ENCODE peak calls at places on chromosomes 3 and 15, in eight cellular contexts. One of them, this sample, is unnamed. For H3K4me1, the result is how much of the 10 kb centered on the place peaks cover.

GRCh38 chr3:105365536-105366301 is 990 bp upstream of the ALCAM start:
- DNase-seq in neural progenitor cell: peak
- DNase-seq in OCI-LY7: peak
- DNase-seq in suprapubic skin: peak
- DNase-seq in tibial artery: no peak
- DNase-seq in Peyer's patch: peak
- DNase-seq in adrenal gland: no peak
- DNase-seq in IMR-90: peak
- DNase-seq in this sample: no peak

GRCh38 chr3:160739079-160739478 is 17.0 kb upstream of the PPM1L start:
- DNase-seq in neural progenitor cell: no peak
- DNase-seq in OCI-LY7: no peak
- DNase-seq in suprapubic skin: no peak
- DNase-seq in tibial artery: peak
- DNase-seq in Peyer's patch: no peak
- DNase-seq in adrenal gland: peak
- DNase-seq in IMR-90: no peak
- DNase-seq in this sample: no peak

GRCh38 chr3:53009826-53010539 is 35.9 kb downstream of the SFMBT1 start:
- DNase-seq in neural progenitor cell: peak
- DNase-seq in OCI-LY7: peak
- DNase-seq in suprapubic skin: no peak
- DNase-seq in tibial artery: no peak
- DNase-seq in Peyer's patch: no peak
- DNase-seq in adrenal gland: no peak
- DNase-seq in IMR-90: no peak
- DNase-seq in this sample: no peak

GRCh38 chr3:15860014-15860934 is 62.5 kb upstream of the ANKRD28 start:
- DNase-seq in neural progenitor cell: peak
- DNase-seq in OCI-LY7: peak
- DNase-seq in suprapubic skin: peak
- DNase-seq in tibial artery: peak
- DNase-seq in Peyer's patch: peak
- DNase-seq in adrenal gland: peak
- DNase-seq in IMR-90: peak
- DNase-seq in this sample: peak

GRCh38 chr3:6228958-6229683 is 631.8 kb upstream of the GRM7 start:
- DNase-seq in neural progenitor cell: no peak
- DNase-seq in OCI-LY7: no peak
- DNase-seq in suprapubic skin: no peak
- DNase-seq in tibial artery: no peak
- DNase-seq in Peyer's patch: no peak
- DNase-seq in adrenal gland: no peak
- DNase-seq in IMR-90: no peak
- DNase-seq in this sample: no peak

GRCh38 chr3:45826321-45826720 is 15.6 kb downstream of the LZTFL1 start:
- DNase-seq in neural progenitor cell: no peak
- DNase-seq in OCI-LY7: no peak
- DNase-seq in suprapubic skin: no peak
- DNase-seq in tibial artery: no peak
- DNase-seq in Peyer's patch: no peak
- DNase-seq in adrenal gland: no peak
- DNase-seq in IMR-90: no peak
- DNase-seq in this sample: no peak

GRCh38 chr3:151156618-151157216 is 46.3 kb downstream of the GPR171 start:
- DNase-seq in neural progenitor cell: peak
- DNase-seq in OCI-LY7: peak
- DNase-seq in suprapubic skin: no peak
- DNase-seq in tibial artery: no peak
- DNase-seq in Peyer's patch: no peak
- DNase-seq in adrenal gland: peak
- DNase-seq in IMR-90: peak
- DNase-seq in this sample: no peak

GRCh38 chr3:51921081-51921578 is 18.0 kb upstream of the IQCF1 start:
- DNase-seq in neural progenitor cell: no peak
- DNase-seq in OCI-LY7: no peak
- DNase-seq in suprapubic skin: no peak
- DNase-seq in tibial artery: no peak
- DNase-seq in Peyer's patch: no peak
- DNase-seq in adrenal gland: no peak
- DNase-seq in IMR-90: no peak
- DNase-seq in this sample: no peak

GRCh38 chr3:48397767-48398681 is 26.0 kb downstream of the FBXW12 start:
- DNase-seq in neural progenitor cell: no peak
- DNase-seq in OCI-LY7: no peak
- DNase-seq in suprapubic skin: no peak
- DNase-seq in tibial artery: no peak
- DNase-seq in Peyer's patch: no peak
- DNase-seq in adrenal gland: no peak
- DNase-seq in IMR-90: no peak
- DNase-seq in this sample: no peak

DNA sequence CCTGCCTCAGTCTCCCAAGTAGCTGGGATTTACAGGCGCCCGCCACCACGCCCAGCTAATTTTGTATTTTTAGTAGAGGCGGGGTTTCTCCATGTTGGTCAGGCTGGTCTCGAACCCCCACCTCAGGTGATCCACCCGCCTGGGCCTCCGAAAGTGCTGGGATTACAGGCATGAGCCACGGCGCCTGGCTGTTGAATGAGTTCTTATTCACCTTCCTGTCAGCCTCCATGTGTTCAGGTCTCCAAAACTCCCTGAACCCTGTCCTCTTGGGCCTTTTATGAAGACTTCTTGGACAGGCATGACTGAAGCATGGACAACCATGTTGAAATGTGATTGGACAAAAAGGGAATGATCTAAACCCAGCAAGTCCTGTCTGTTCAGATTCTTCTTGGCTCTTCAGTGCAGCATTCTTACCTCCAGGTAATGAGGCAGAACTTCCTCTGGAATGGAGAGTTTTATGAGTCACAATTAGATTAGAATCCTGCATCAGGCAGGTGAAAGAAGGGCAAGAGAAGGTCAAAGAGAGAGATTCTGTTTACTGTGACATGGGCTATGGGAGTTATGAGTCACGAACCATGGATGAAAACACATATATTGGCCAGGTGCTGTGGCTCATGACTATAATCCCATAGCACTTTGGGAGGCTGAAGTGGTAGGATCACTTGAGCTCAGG is 23.1 kb upstream of the EIF4A2 start:
- DNase-seq in neural progenitor cell: no peak
- DNase-seq in OCI-LY7: no peak
- DNase-seq in suprapubic skin: no peak
- DNase-seq in tibial artery: no peak
- DNase-seq in Peyer's patch: no peak
- DNase-seq in adrenal gland: no peak
- DNase-seq in IMR-90: no peak
- DNase-seq in this sample: no peak
- H3K27ac ChIP-seq in neural progenitor cell: no peak
- H3K27ac ChIP-seq in OCI-LY7: no peak
- H3K27ac ChIP-seq in suprapubic skin: no peak
- H3K27ac ChIP-seq in tibial artery: no peak
- H3K27ac ChIP-seq in Peyer's patch: no peak
- H3K27ac ChIP-seq in adrenal gland: no peak
- H3K27ac ChIP-seq in IMR-90: no peak
- H3K27ac ChIP-seq in this sample: peak

DNA sequence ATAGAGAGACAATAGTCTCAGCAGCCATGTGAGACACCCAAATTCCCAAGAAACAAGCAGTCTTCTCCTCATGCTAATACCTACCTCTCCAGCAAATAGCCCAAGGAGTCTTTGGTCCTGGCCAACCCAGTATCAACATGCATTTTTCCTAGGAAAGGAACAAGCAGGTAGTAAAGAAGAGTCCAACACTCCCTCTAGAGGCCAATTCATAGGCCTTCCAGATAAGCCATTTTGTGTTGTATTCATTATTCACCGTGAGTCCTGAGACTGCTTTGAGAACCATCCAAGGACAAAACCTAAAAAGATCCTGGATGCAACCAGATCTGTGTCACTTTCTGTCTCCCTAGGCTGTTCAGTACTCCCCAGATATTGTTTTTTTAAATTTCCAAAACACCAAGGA is 63.6 kb upstream of the SNTN start:
- DNase-seq in neural progenitor cell: no peak
- DNase-seq in OCI-LY7: no peak
- DNase-seq in suprapubic skin: no peak
- DNase-seq in tibial artery: no peak
- DNase-seq in Peyer's patch: no peak
- DNase-seq in adrenal gland: no peak
- DNase-seq in IMR-90: no peak
- DNase-seq in this sample: no peak
- TF ChIP-seq CTCF in neural progenitor cell: no peak
- TF ChIP-seq CTCF in OCI-LY7: peak
- TF ChIP-seq CTCF in suprapubic skin: no peak
- TF ChIP-seq CTCF in tibial artery: no peak
- TF ChIP-seq CTCF in Peyer's patch: no peak
- TF ChIP-seq CTCF in adrenal gland: no peak
- TF ChIP-seq CTCF in IMR-90: no peak
- TF ChIP-seq CTCF in this sample: no peak

GRCh38 chr15:78932216-78932808 is 12.5 kb downstream of the CTSH start:
- DNase-seq in neural progenitor cell: no peak
- DNase-seq in OCI-LY7: no peak
- DNase-seq in suprapubic skin: no peak
- DNase-seq in tibial artery: no peak
- DNase-seq in Peyer's patch: no peak
- DNase-seq in adrenal gland: no peak
- DNase-seq in IMR-90: no peak
- DNase-seq in this sample: no peak
- H3K4me1 ChIP-seq in neural progenitor cell: under half
- H3K4me1 ChIP-seq in OCI-LY7: under half
- H3K4me1 ChIP-seq in suprapubic skin: under half
- H3K4me1 ChIP-seq in tibial artery: half or more
- H3K4me1 ChIP-seq in Peyer's patch: under half
- H3K4me1 ChIP-seq in adrenal gland: under half
- H3K4me1 ChIP-seq in IMR-90: under half
- H3K4me1 ChIP-seq in this sample: under half

GRCh38 chr15:75008249-75009017 is 13.1 kb downstream of the SCAMP5 start:
- DNase-seq in neural progenitor cell: no peak
- DNase-seq in OCI-LY7: peak
- DNase-seq in suprapubic skin: no peak
- DNase-seq in tibial artery: no peak
- DNase-seq in Peyer's patch: no peak
- DNase-seq in adrenal gland: no peak
- DNase-seq in IMR-90: no peak
- DNase-seq in this sample: no peak
- H3K27ac ChIP-seq in neural progenitor cell: no peak
- H3K27ac ChIP-seq in OCI-LY7: peak
- H3K27ac ChIP-seq in suprapubic skin: no peak
- H3K27ac ChIP-seq in tibial artery: no peak
- H3K27ac ChIP-seq in Peyer's patch: no peak
- H3K27ac ChIP-seq in adrenal gland: no peak
- H3K27ac ChIP-seq in IMR-90: no peak
- H3K27ac ChIP-seq in this sample: no peak

GRCh38 chr3:9808345-9809037 is 1.6 kb upstream of the TTLL3 start:
- DNase-seq in neural progenitor cell: peak
- DNase-seq in OCI-LY7: peak
- DNase-seq in suprapubic skin: no peak
- DNase-seq in tibial artery: no peak
- DNase-seq in Peyer's patch: peak
- DNase-seq in adrenal gland: no peak
- DNase-seq in IMR-90: peak
- DNase-seq in this sample: no peak
- TF ChIP-seq CTCF in neural progenitor cell: peak
- TF ChIP-seq CTCF in OCI-LY7: peak
- TF ChIP-seq CTCF in suprapubic skin: no peak
- TF ChIP-seq CTCF in tibial artery: no peak
- TF ChIP-seq CTCF in Peyer's patch: no peak
- TF ChIP-seq CTCF in adrenal gland: no peak
- TF ChIP-seq CTCF in IMR-90: peak
- TF ChIP-seq CTCF in this sample: peak

GRCh38 chr3:127784283-127784682 is 38.0 kb downstream of the MGLL start:
- DNase-seq in neural progenitor cell: no peak
- DNase-seq in OCI-LY7: no peak
- DNase-seq in suprapubic skin: no peak
- DNase-seq in tibial artery: no peak
- DNase-seq in Peyer's patch: no peak
- DNase-seq in adrenal gland: no peak
- DNase-seq in IMR-90: no peak
- DNase-seq in this sample: peak
- H3K4me1 ChIP-seq in neural progenitor cell: under half
- H3K4me1 ChIP-seq in OCI-LY7: under half
- H3K4me1 ChIP-seq in suprapubic skin: half or more
- H3K4me1 ChIP-seq in tibial artery: half or more
- H3K4me1 ChIP-seq in Peyer's patch: half or more
- H3K4me1 ChIP-seq in adrenal gland: under half
- H3K4me1 ChIP-seq in IMR-90: under half
- H3K4me1 ChIP-seq in this sample: under half

DNA sequence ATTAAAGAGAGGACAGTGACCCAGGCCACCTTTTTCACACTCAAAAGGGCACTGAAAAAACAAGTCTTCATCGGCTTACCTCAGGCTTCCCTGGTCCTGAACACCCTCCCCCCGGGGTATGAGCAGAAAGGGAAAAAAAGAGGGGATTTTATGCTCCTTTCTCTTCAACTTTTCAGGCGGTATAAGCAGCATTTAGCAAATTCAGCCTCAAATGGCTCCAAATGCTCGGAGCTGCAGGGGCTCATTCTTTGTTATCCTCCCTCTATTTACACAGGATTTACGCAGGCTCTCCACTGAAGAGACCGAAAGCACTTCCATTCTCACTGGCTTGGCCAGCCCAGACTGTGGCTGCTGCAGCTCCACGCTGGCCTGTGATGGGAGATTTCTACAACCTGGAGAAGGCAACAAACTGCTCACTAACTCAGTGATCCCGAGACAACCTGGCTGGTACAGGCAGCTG is 54.5 kb downstream of the MEIS2 start:
- DNase-seq in neural progenitor cell: peak
- DNase-seq in OCI-LY7: no peak
- DNase-seq in suprapubic skin: no peak
- DNase-seq in tibial artery: no peak
- DNase-seq in Peyer's patch: no peak
- DNase-seq in adrenal gland: no peak
- DNase-seq in IMR-90: no peak
- DNase-seq in this sample: no peak
- H3K27ac ChIP-seq in neural progenitor cell: peak
- H3K27ac ChIP-seq in OCI-LY7: no peak
- H3K27ac ChIP-seq in suprapubic skin: no peak
- H3K27ac ChIP-seq in tibial artery: no peak
- H3K27ac ChIP-seq in Peyer's patch: no peak
- H3K27ac ChIP-seq in adrenal gland: no peak
- H3K27ac ChIP-seq in IMR-90: no peak
- H3K27ac ChIP-seq in this sample: no peak

DNA sequence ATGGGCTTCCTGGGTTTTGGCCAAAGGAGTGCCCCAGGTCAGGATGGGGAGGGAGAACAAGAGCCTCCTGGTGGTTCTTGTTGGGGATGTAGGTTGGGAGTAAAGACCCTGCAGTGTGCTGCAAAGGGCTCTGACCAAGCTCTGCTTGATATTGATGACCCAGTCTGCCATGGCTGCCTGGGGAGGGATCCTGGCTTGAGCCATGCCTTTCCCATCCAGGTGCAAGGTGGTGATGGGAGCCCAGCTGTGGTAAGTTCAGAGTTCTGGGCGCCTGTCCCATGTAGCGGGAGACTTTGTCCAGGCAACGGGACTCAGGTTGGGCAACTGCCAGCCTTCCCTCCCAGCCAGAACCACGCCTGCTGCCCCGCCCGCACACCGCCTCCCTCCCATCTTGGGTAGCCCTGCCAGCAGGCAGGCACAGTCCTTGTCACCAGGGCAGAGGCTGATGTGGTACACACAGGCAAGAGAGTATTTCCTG is 2.6 kb downstream of the GNAI2 start:
- DNase-seq in neural progenitor cell: no peak
- DNase-seq in OCI-LY7: no peak
- DNase-seq in suprapubic skin: peak
- DNase-seq in tibial artery: peak
- DNase-seq in Peyer's patch: no peak
- DNase-seq in adrenal gland: peak
- DNase-seq in IMR-90: no peak
- DNase-seq in this sample: no peak
- TF ChIP-seq CTCF in neural progenitor cell: no peak
- TF ChIP-seq CTCF in OCI-LY7: no peak
- TF ChIP-seq CTCF in suprapubic skin: no peak
- TF ChIP-seq CTCF in tibial artery: no peak
- TF ChIP-seq CTCF in Peyer's patch: no peak
- TF ChIP-seq CTCF in adrenal gland: no peak
- TF ChIP-seq CTCF in IMR-90: no peak
- TF ChIP-seq CTCF in this sample: no peak